ENCODE peak calls at places on chromosomes 5 and 9, in ten cellular contexts. Y is T-helper 9 cell; O is HuH-7; G is NCI-H1105 treated with DMSO at 0.1 percent for 48 hours; K is nucleus accumbens; V is neural crest cell; C is fibroblast of gingiva; B is effector CD4-positive, alpha-beta T cell; H is NCI-H1092; I is epithelial cell of esophagus. T is an unnamed sample.

GRCh38 chr9:101668466-101668865 is 70.0 kb downstream of the GRIN3A start:
- DNase-seq in H (no peak), B (no peak), V (no peak), K (no peak), O (no peak), Y (no peak), I (no peak), C (no peak), G (no peak), T (no peak)

GRCh38 chr5:16759147-16759800 is 142.5 kb upstream of the RETREG1 start:
- DNase-seq in C (no peak), V (no peak), I (no peak), O (no peak), G (no peak), H (no peak), B (no peak), K (no peak), Y (no peak), T (no peak)

GRCh38 chr9:117718085-117718484 is 13.9 kb downstream of the TLR4 start:
- DNase-seq in H (no peak), V (no peak), I (peak; percentile 30), C (no peak), Y (no peak), O (no peak), K (no peak), B (no peak), G (no peak), T (no peak)

GRCh38 chr5:86689103-86689729 is 71.5 kb downstream of the COX7C start:
- DNase-seq in G (no peak), C (no peak), K (no peak), B (no peak), H (no peak), V (no peak), O (no peak), I (no peak), Y (no peak), T (no peak)

GRCh38 chr5:153559926-153560325 is 69.5 kb downstream of the GRIA1 start:
- DNase-seq in G (no peak), H (no peak), C (peak; percentile 80), Y (no peak), V (no peak), I (no peak), B (no peak), K (no peak), O (no peak), T (no peak)

GRCh38 chr5:36392818-36393217 is 91.1 kb upstream of the RANBP3L start:
- DNase-seq in Y (no peak), C (peak; percentile 68), V (no peak), B (no peak), G (no peak), H (no peak), K (no peak), O (no peak), I (peak; percentile 30), T (no peak)

GRCh38 chr5:89232139-89232603 is 349.2 kb upstream of the MEF2C start:
- DNase-seq in G (no peak), K (no peak), Y (no peak), I (no peak), H (no peak), B (no peak), O (no peak), C (no peak), V (no peak), T (no peak)

GRCh38 chr5:86679529-86679928 is 61.8 kb downstream of the COX7C start:
- DNase-seq in I (peak; percentile 59), C (peak; percentile 73), G (peak; percentile 57), K (no peak), O (peak; percentile 18), B (no peak), H (peak; percentile 36), V (no peak), Y (no peak), T (no peak)

GRCh38 chr9:107251756-107252322 is 31.2 kb upstream of the RAD23B start:
- DNase-seq in V (no peak), I (peak; percentile 30), K (no peak), B (no peak), G (no peak), H (no peak), Y (no peak), O (no peak), C (peak; percentile 90), T (no peak)

GRCh38 chr9:16221822-16222547 is 648.5 kb downstream of the BNC2 start:
- DNase-seq in H (no peak), O (no peak), I (no peak), C (peak; percentile 69), K (no peak), B (no peak), V (no peak), Y (no peak), G (no peak), T (no peak)

GRCh38 chr9:21443849-21444625 is 3.8 kb downstream of the IFNA1 start:
- DNase-seq in K (no peak), I (no peak), V (no peak), H (no peak), Y (no peak), C (no peak), G (no peak), O (no peak), B (no peak), T (no peak)

GRCh38 chr5:72407541-72407940 is 87.4 kb downstream of the PTCD2 start:
- DNase-seq in K (no peak), Y (no peak), G (no peak), B (no peak), I (no peak), C (peak; percentile 21), H (no peak), O (no peak), V (no peak), T (no peak)

GRCh38 chr9:137218754-137219271 is 3.2 kb downstream of the RNF208 start:
- DNase-seq in V (no peak), Y (no peak), H (no peak), K (no peak), B (no peak), O (peak; percentile 80), G (no peak), C (no peak), I (peak; percentile 36), T (no peak)

GRCh38 chr5:148829248-148829594 is 2.8 kb downstream of the ADRB2 start:
- DNase-seq in V (no peak), H (no peak), O (no peak), K (no peak), G (no peak), Y (no peak), B (no peak), I (no peak), C (no peak), T (no peak)

GRCh38 chr5:178199581-178200434 is 4.5 kb upstream of the HNRNPAB start:
- DNase-seq in H (no peak), O (no peak), V (no peak), Y (no peak), C (no peak), K (no peak), G (no peak), B (no peak), I (peak; percentile 81), T (no peak)

GRCh38 chr5:91264311-91265051 is 118.6 kb downstream of the ARRDC3 start:
- DNase-seq in Y (no peak), I (no peak), O (no peak), C (no peak), V (no peak), K (no peak), H (no peak), G (no peak), B (no peak), T (no peak)

GRCh38 chr5:149309354-149309753 is 35.9 kb upstream of the GRPEL2 start:
- DNase-seq in C (no peak), G (no peak), O (no peak), H (no peak), K (no peak), I (no peak), V (no peak), Y (no peak), B (no peak), T (no peak)

GRCh38 chr5:101678494-101679193 is 617.4 kb downstream of the SLCO4C1 start:
- DNase-seq in K (peak; percentile 2), Y (peak; percentile 25), O (peak; percentile 30), G (peak; percentile 21), C (peak; percentile 2), B (peak; percentile 3), V (peak; percentile 86), H (peak; percentile 28), I (peak; percentile 63), T (no peak)

GRCh38 chr5:151740336-151740942 is 18.0 kb downstream of the ATOX1 start:
- DNase-seq in V (peak; percentile 54), C (peak; percentile 92), O (peak; percentile 57), H (no peak), Y (peak; percentile 13), B (peak; percentile 25), K (peak; percentile 23), G (peak; percentile 13), I (peak; percentile 63), T (no peak)

GRCh38 chr5:55701462-55702103 is 10.5 kb downstream of the SLC38A9 start:
- DNase-seq in I (no peak), Y (no peak), K (no peak), O (no peak), H (no peak), B (no peak), C (no peak), V (no peak), G (no peak), T (no peak)

GRCh38 chr5:157740211-157740610 is 3.3 kb upstream of the LSM11 start:
- DNase-seq in V (no peak), O (peak; percentile 73), B (no peak), Y (no peak), H (no peak), I (peak; percentile 56), K (no peak), G (peak; percentile 1), C (no peak), T (no peak)